ENCODE peak calls at places on chromosomes 3 and 15, in six cellular contexts. One of them, this sample, is unnamed.

GRCh38 chr15:26640601-26641000 is 132.3 kb downstream of the GABRB3 start:
- DNase-seq in A549: no peak
- DNase-seq in transverse colon: no peak
- DNase-seq in sigmoid colon: no peak
- DNase-seq in K562: no peak
- DNase-seq in tibial nerve: no peak
- DNase-seq in this sample: no peak

GRCh38 chr3:38521391-38521987 is 25.3 kb downstream of the EXOG start:
- DNase-seq in A549: peak; percentile 47
- DNase-seq in transverse colon: peak; percentile 68
- DNase-seq in sigmoid colon: no peak
- DNase-seq in K562: peak; percentile 69
- DNase-seq in tibial nerve: peak; percentile 69
- DNase-seq in this sample: peak; percentile 61

GRCh38 chr3:126551839-126552687 is 6.7 kb downstream of the C3orf22 start:
- DNase-seq in A549: no peak
- DNase-seq in transverse colon: peak; percentile 5
- DNase-seq in sigmoid colon: peak; percentile 35
- DNase-seq in K562: no peak
- DNase-seq in tibial nerve: no peak
- DNase-seq in this sample: no peak

GRCh38 chr15:70586241-70586640 is 177.1 kb downstream of the UACA start:
- DNase-seq in A549: no peak
- DNase-seq in transverse colon: no peak
- DNase-seq in sigmoid colon: no peak
- DNase-seq in K562: no peak
- DNase-seq in tibial nerve: no peak
- DNase-seq in this sample: no peak

GRCh38 chr3:2714856-2715255 is 395.3 kb downstream of the IL5RA start:
- DNase-seq in A549: no peak
- DNase-seq in transverse colon: no peak
- DNase-seq in sigmoid colon: no peak
- DNase-seq in K562: no peak
- DNase-seq in tibial nerve: no peak
- DNase-seq in this sample: no peak

GRCh38 chr3:72034956-72035355 is 250.0 kb upstream of the PROK2 start:
- DNase-seq in A549: no peak
- DNase-seq in transverse colon: no peak
- DNase-seq in sigmoid colon: no peak
- DNase-seq in K562: peak; percentile 65
- DNase-seq in tibial nerve: no peak
- DNase-seq in this sample: no peak

GRCh38 chr3:128429751-128430150 is 36.9 kb downstream of the DNAJB8 start:
- DNase-seq in A549: no peak
- DNase-seq in transverse colon: no peak
- DNase-seq in sigmoid colon: no peak
- DNase-seq in K562: no peak
- DNase-seq in tibial nerve: no peak
- DNase-seq in this sample: no peak

GRCh38 chr15:74523982-74524381 is 17.0 kb upstream of the ARID3B start:
- DNase-seq in A549: no peak
- DNase-seq in transverse colon: no peak
- DNase-seq in sigmoid colon: no peak
- DNase-seq in K562: no peak
- DNase-seq in tibial nerve: no peak
- DNase-seq in this sample: no peak

GRCh38 chr15:70250208-70251201 is 152.8 kb upstream of the TLE3 start:
- DNase-seq in A549: no peak
- DNase-seq in transverse colon: no peak
- DNase-seq in sigmoid colon: peak; percentile 52
- DNase-seq in K562: no peak
- DNase-seq in tibial nerve: no peak
- DNase-seq in this sample: peak; percentile 71

GRCh38 chr15:40944510-40945296 is 8.6 kb upstream of the CHAC1 start:
- DNase-seq in A549: no peak
- DNase-seq in transverse colon: no peak
- DNase-seq in sigmoid colon: no peak
- DNase-seq in K562: no peak
- DNase-seq in tibial nerve: no peak
- DNase-seq in this sample: no peak

GRCh38 chr3:50124363-50125226 is 30.5 kb upstream of the SEMA3F start:
- DNase-seq in A549: no peak
- DNase-seq in transverse colon: no peak
- DNase-seq in sigmoid colon: peak; percentile 65
- DNase-seq in K562: no peak
- DNase-seq in tibial nerve: no peak
- DNase-seq in this sample: no peak

GRCh38 chr3:197820550-197821335 is 29.7 kb downstream of the LRCH3 start:
- DNase-seq in A549: peak; percentile 26
- DNase-seq in transverse colon: no peak
- DNase-seq in sigmoid colon: no peak
- DNase-seq in K562: no peak
- DNase-seq in tibial nerve: no peak
- DNase-seq in this sample: no peak

GRCh38 chr3:142929109-142929508 is 34.4 kb downstream of the PAQR9 start:
- DNase-seq in A549: peak; percentile 78
- DNase-seq in transverse colon: peak; percentile 65
- DNase-seq in sigmoid colon: no peak
- DNase-seq in K562: peak; percentile 76
- DNase-seq in tibial nerve: no peak
- DNase-seq in this sample: no peak

GRCh38 chr3:99907959-99908544 is 90.4 kb downstream of the CMSS1 start:
- DNase-seq in A549: no peak
- DNase-seq in transverse colon: no peak
- DNase-seq in sigmoid colon: no peak
- DNase-seq in K562: no peak
- DNase-seq in tibial nerve: no peak
- DNase-seq in this sample: no peak

GRCh38 chr3:157290761-157291160 is 130.8 kb upstream of the CCNL1 start:
- DNase-seq in A549: no peak
- DNase-seq in transverse colon: no peak
- DNase-seq in sigmoid colon: no peak
- DNase-seq in K562: no peak
- DNase-seq in tibial nerve: no peak
- DNase-seq in this sample: no peak

GRCh38 chr3:52636673-52637072 is 49.0 kb downstream of the PBRM1 start:
- DNase-seq in A549: no peak
- DNase-seq in transverse colon: no peak
- DNase-seq in sigmoid colon: no peak
- DNase-seq in K562: no peak
- DNase-seq in tibial nerve: no peak
- DNase-seq in this sample: no peak

GRCh38 chr3:13107661-13108060 is 34.4 kb upstream of the IQSEC1 start:
- DNase-seq in A549: no peak
- DNase-seq in transverse colon: no peak
- DNase-seq in sigmoid colon: peak; percentile 55
- DNase-seq in K562: no peak
- DNase-seq in tibial nerve: no peak
- DNase-seq in this sample: no peak

GRCh38 chr15:60673918-60674558 is 195.1 kb upstream of the ICE2 start:
- DNase-seq in A549: peak; percentile 42
- DNase-seq in transverse colon: peak; percentile 51
- DNase-seq in sigmoid colon: peak; percentile 76
- DNase-seq in K562: no peak
- DNase-seq in tibial nerve: peak; percentile 62
- DNase-seq in this sample: no peak

GRCh38 chr3:66405701-66406091 is 95.1 kb downstream of the LRIG1 start:
- DNase-seq in A549: no peak
- DNase-seq in transverse colon: peak; percentile 29
- DNase-seq in sigmoid colon: peak; percentile 89
- DNase-seq in K562: no peak
- DNase-seq in tibial nerve: no peak
- DNase-seq in this sample: no peak

GRCh38 chr3:49903451-49904424 is at the start of gene MST1R:
- DNase-seq in A549: peak; percentile 76
- DNase-seq in transverse colon: peak; percentile 94
- DNase-seq in sigmoid colon: peak; percentile 84
- DNase-seq in K562: peak; percentile 90
- DNase-seq in tibial nerve: peak; percentile 38
- DNase-seq in this sample: peak; percentile 72

GRCh38 chr3:193771011-193771697 is 178.1 kb downstream of the OPA1 start:
- DNase-seq in A549: no peak
- DNase-seq in transverse colon: no peak
- DNase-seq in sigmoid colon: no peak
- DNase-seq in K562: no peak
- DNase-seq in tibial nerve: no peak
- DNase-seq in this sample: no peak

GRCh38 chr3:180048840-180049239 is 12.1 kb upstream of the PEX5L start:
- DNase-seq in A549: no peak
- DNase-seq in transverse colon: no peak
- DNase-seq in sigmoid colon: no peak
- DNase-seq in K562: no peak
- DNase-seq in tibial nerve: no peak
- DNase-seq in this sample: no peak

GRCh38 chr3:72380193-72380592 is 468.1 kb downstream of the SHQ1 start:
- DNase-seq in A549: no peak
- DNase-seq in transverse colon: no peak
- DNase-seq in sigmoid colon: no peak
- DNase-seq in K562: no peak
- DNase-seq in tibial nerve: no peak
- DNase-seq in this sample: no peak

GRCh38 chr15:65836665-65837064 is 32.6 kb upstream of the RAB11A start:
- DNase-seq in A549: no peak
- DNase-seq in transverse colon: no peak
- DNase-seq in sigmoid colon: no peak
- DNase-seq in K562: no peak
- DNase-seq in tibial nerve: no peak
- DNase-seq in this sample: no peak

GRCh38 chr3:159806412-159806811 is 182.2 kb upstream of the IL12A start:
- DNase-seq in A549: no peak
- DNase-seq in transverse colon: no peak
- DNase-seq in sigmoid colon: peak; percentile 82
- DNase-seq in K562: no peak
- DNase-seq in tibial nerve: no peak
- DNase-seq in this sample: no peak

GRCh38 chr3:9249273-9250192 is at the start of gene SRGAP3:
- DNase-seq in A549: peak; percentile 96
- DNase-seq in transverse colon: peak; percentile 92
- DNase-seq in sigmoid colon: peak; percentile 92
- DNase-seq in K562: peak; percentile 81
- DNase-seq in tibial nerve: peak; percentile 91
- DNase-seq in this sample: peak; percentile 86
- TF ChIP-seq CTCF in A549: no peak
- TF ChIP-seq CTCF in transverse colon: peak; percentile 66
- TF ChIP-seq CTCF in sigmoid colon: peak; percentile 35
- TF ChIP-seq CTCF in K562: peak; percentile 38
- TF ChIP-seq CTCF in tibial nerve: peak; percentile 36
- TF ChIP-seq CTCF in this sample: no peak

GRCh38 chr3:160941885-160942494 is 163.2 kb downstream of the B3GALNT1 start:
- DNase-seq in A549: peak; percentile 22
- DNase-seq in transverse colon: peak; percentile 76
- DNase-seq in sigmoid colon: peak; percentile 81
- DNase-seq in K562: peak; percentile 31
- DNase-seq in tibial nerve: peak; percentile 99
- DNase-seq in this sample: peak; percentile 44
- TF ChIP-seq EP300 in A549: no peak
- TF ChIP-seq EP300 in transverse colon: no peak
- TF ChIP-seq EP300 in sigmoid colon: no peak
- TF ChIP-seq EP300 in K562: no peak
- TF ChIP-seq EP300 in tibial nerve: no peak
- TF ChIP-seq EP300 in this sample: no peak

GRCh38 chr3:186211101-186211500 is 102.2 kb upstream of the ETV5 start:
- DNase-seq in A549: no peak
- DNase-seq in transverse colon: no peak
- DNase-seq in sigmoid colon: no peak
- DNase-seq in K562: no peak
- DNase-seq in tibial nerve: no peak
- DNase-seq in this sample: no peak

GRCh38 chr3:186214670-186215069 is 105.8 kb upstream of the ETV5 start:
- DNase-seq in A549: no peak
- DNase-seq in transverse colon: no peak
- DNase-seq in sigmoid colon: no peak
- DNase-seq in K562: no peak
- DNase-seq in tibial nerve: no peak
- DNase-seq in this sample: no peak

GRCh38 chr3:186212611-186213010 is 103.7 kb upstream of the ETV5 start:
- DNase-seq in A549: no peak
- DNase-seq in transverse colon: no peak
- DNase-seq in sigmoid colon: no peak
- DNase-seq in K562: no peak
- DNase-seq in tibial nerve: no peak
- DNase-seq in this sample: no peak

GRCh38 chr3:186216903-186217819 is 108.3 kb upstream of the ETV5 start:
- DNase-seq in A549: no peak
- DNase-seq in transverse colon: no peak
- DNase-seq in sigmoid colon: no peak
- DNase-seq in K562: no peak
- DNase-seq in tibial nerve: no peak
- DNase-seq in this sample: no peak

DNA sequence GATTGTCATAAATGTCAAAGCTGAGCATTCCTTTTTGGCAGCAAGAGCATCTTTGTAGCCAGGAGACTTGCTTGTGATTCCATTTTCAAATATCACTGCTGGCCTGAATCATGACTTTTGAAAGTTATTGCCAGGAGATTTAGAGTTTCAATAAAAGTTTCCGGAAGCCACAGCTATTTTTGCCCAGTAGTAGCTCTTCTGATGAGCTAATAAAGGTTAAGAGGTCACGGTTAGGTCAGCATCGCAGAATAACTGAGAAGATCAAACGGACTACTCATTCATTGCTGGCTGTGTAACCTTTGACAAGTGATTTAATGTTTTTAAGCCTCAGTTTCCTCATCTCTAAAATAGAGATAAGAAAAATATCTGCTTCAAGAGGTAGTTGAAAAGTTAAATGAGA is 105.1 kb upstream of the ETV5 start:
- DNase-seq in A549: no peak
- DNase-seq in transverse colon: no peak
- DNase-seq in sigmoid colon: no peak
- DNase-seq in K562: no peak
- DNase-seq in tibial nerve: no peak
- DNase-seq in this sample: no peak
- TF ChIP-seq CTCF in A549: no peak
- TF ChIP-seq CTCF in transverse colon: no peak
- TF ChIP-seq CTCF in sigmoid colon: no peak
- TF ChIP-seq CTCF in K562: no peak
- TF ChIP-seq CTCF in tibial nerve: no peak
- TF ChIP-seq CTCF in this sample: no peak

DNA sequence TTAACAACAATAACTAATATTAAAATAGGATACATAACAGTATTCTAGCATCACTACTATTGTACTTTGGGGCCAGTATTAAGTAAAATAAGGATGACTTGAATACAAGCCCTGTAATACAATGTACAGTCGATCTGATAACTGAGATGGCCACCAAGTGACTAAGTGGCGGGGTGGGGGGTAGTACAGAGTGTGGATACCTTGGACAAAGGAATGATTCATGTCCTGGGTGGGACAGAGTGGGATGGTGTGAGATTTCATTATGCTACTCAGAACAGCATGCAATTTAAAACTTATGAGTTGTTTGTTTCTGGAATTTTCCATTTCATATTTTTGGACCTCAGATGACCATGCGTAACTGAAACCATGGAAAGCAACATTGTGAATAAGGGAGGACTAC is 46.0 kb downstream of the SLC7A14 start:
- DNase-seq in A549: no peak
- DNase-seq in transverse colon: no peak
- DNase-seq in sigmoid colon: no peak
- DNase-seq in K562: no peak
- DNase-seq in tibial nerve: no peak
- DNase-seq in this sample: no peak
- TF ChIP-seq EP300 in A549: no peak
- TF ChIP-seq EP300 in transverse colon: no peak
- TF ChIP-seq EP300 in sigmoid colon: no peak
- TF ChIP-seq EP300 in K562: no peak
- TF ChIP-seq EP300 in tibial nerve: no peak
- TF ChIP-seq EP300 in this sample: no peak